ENCODE peak calls at places on chromosomes 7 and 10, in nine cellular contexts. One of them, this sample, is unnamed. For H3K9me3, the result is how much of the 10 kb centered on the place peaks cover.

GRCh38 chr7:75565129-75565528 is 73.0 kb downstream of the SPDYE5 start:
- DNase-seq in HCT116: no peak
- DNase-seq in stomach: peak
- DNase-seq in K562: no peak
- DNase-seq in transverse colon: no peak
- DNase-seq in endothelial cell of umbilical vein: peak
- DNase-seq in Panc1: peak
- DNase-seq in spleen: no peak
- DNase-seq in prostate gland: peak
- DNase-seq in this sample: peak

GRCh38 chr10:130421909-130422308 is 285.7 kb downstream of the GLRX3 start:
- DNase-seq in HCT116: no peak
- DNase-seq in stomach: no peak
- DNase-seq in K562: no peak
- DNase-seq in transverse colon: no peak
- DNase-seq in endothelial cell of umbilical vein: no peak
- DNase-seq in Panc1: no peak
- DNase-seq in spleen: no peak
- DNase-seq in prostate gland: no peak
- DNase-seq in this sample: no peak

GRCh38 chr7:41448104-41448503 is 254.8 kb downstream of the INHBA start:
- DNase-seq in HCT116: no peak
- DNase-seq in stomach: no peak
- DNase-seq in K562: no peak
- DNase-seq in transverse colon: no peak
- DNase-seq in endothelial cell of umbilical vein: no peak
- DNase-seq in Panc1: no peak
- DNase-seq in spleen: no peak
- DNase-seq in prostate gland: no peak
- DNase-seq in this sample: no peak

GRCh38 chr10:3783313-3783689 is 1.7 kb downstream of the KLF6 start:
- DNase-seq in HCT116: no peak
- DNase-seq in stomach: peak
- DNase-seq in K562: no peak
- DNase-seq in transverse colon: peak
- DNase-seq in endothelial cell of umbilical vein: no peak
- DNase-seq in Panc1: no peak
- DNase-seq in spleen: peak
- DNase-seq in prostate gland: peak
- DNase-seq in this sample: no peak

GRCh38 chr10:3623746-3624145 is 161.3 kb downstream of the KLF6 start:
- DNase-seq in HCT116: no peak
- DNase-seq in stomach: no peak
- DNase-seq in K562: no peak
- DNase-seq in transverse colon: no peak
- DNase-seq in endothelial cell of umbilical vein: no peak
- DNase-seq in Panc1: no peak
- DNase-seq in spleen: no peak
- DNase-seq in prostate gland: no peak
- DNase-seq in this sample: no peak

GRCh38 chr10:59805043-59805442 is 51.8 kb upstream of the MRLN start:
- DNase-seq in HCT116: no peak
- DNase-seq in stomach: peak
- DNase-seq in K562: peak
- DNase-seq in transverse colon: peak
- DNase-seq in endothelial cell of umbilical vein: no peak
- DNase-seq in Panc1: no peak
- DNase-seq in spleen: no peak
- DNase-seq in prostate gland: peak
- DNase-seq in this sample: no peak

GRCh38 chr7:5755704-5756131 is 25.7 kb downstream of the RNF216 start:
- DNase-seq in HCT116: no peak
- DNase-seq in stomach: no peak
- DNase-seq in K562: peak
- DNase-seq in transverse colon: no peak
- DNase-seq in endothelial cell of umbilical vein: peak
- DNase-seq in Panc1: no peak
- DNase-seq in spleen: no peak
- DNase-seq in prostate gland: no peak
- DNase-seq in this sample: no peak

GRCh38 chr7:2909471-2910039 is 65.4 kb upstream of the GNA12 start:
- DNase-seq in HCT116: no peak
- DNase-seq in stomach: no peak
- DNase-seq in K562: no peak
- DNase-seq in transverse colon: no peak
- DNase-seq in endothelial cell of umbilical vein: no peak
- DNase-seq in Panc1: no peak
- DNase-seq in spleen: no peak
- DNase-seq in prostate gland: no peak
- DNase-seq in this sample: no peak

GRCh38 chr7:22333680-22334141 is 23.2 kb downstream of the RAPGEF5 start:
- DNase-seq in HCT116: no peak
- DNase-seq in stomach: no peak
- DNase-seq in K562: no peak
- DNase-seq in transverse colon: peak
- DNase-seq in endothelial cell of umbilical vein: no peak
- DNase-seq in Panc1: no peak
- DNase-seq in spleen: no peak
- DNase-seq in prostate gland: no peak
- DNase-seq in this sample: no peak

GRCh38 chr10:50393784-50394183 is 142.5 kb upstream of the ASAH2 start:
- DNase-seq in HCT116: no peak
- DNase-seq in stomach: no peak
- DNase-seq in K562: no peak
- DNase-seq in transverse colon: no peak
- DNase-seq in endothelial cell of umbilical vein: peak
- DNase-seq in Panc1: no peak
- DNase-seq in spleen: no peak
- DNase-seq in prostate gland: no peak
- DNase-seq in this sample: no peak

GRCh38 chr7:92904292-92905131 is 68.1 kb upstream of the CDK6 start:
- DNase-seq in HCT116: peak
- DNase-seq in stomach: peak
- DNase-seq in K562: peak
- DNase-seq in transverse colon: no peak
- DNase-seq in endothelial cell of umbilical vein: peak
- DNase-seq in Panc1: peak
- DNase-seq in spleen: peak
- DNase-seq in prostate gland: no peak
- DNase-seq in this sample: no peak

GRCh38 chr10:4177826-4178225 is 392.8 kb upstream of the KLF6 start:
- DNase-seq in HCT116: no peak
- DNase-seq in stomach: no peak
- DNase-seq in K562: no peak
- DNase-seq in transverse colon: no peak
- DNase-seq in endothelial cell of umbilical vein: no peak
- DNase-seq in Panc1: no peak
- DNase-seq in spleen: no peak
- DNase-seq in prostate gland: no peak
- DNase-seq in this sample: no peak

GRCh38 chr7:37449621-37450020 is 957 bp upstream of the ELMO1 start:
- DNase-seq in HCT116: no peak
- DNase-seq in stomach: no peak
- DNase-seq in K562: no peak
- DNase-seq in transverse colon: no peak
- DNase-seq in endothelial cell of umbilical vein: no peak
- DNase-seq in Panc1: no peak
- DNase-seq in spleen: no peak
- DNase-seq in prostate gland: no peak
- DNase-seq in this sample: no peak

GRCh38 chr7:159108491-159108890 is 36.2 kb downstream of the VIPR2 start:
- DNase-seq in HCT116: no peak
- DNase-seq in stomach: no peak
- DNase-seq in K562: no peak
- DNase-seq in transverse colon: no peak
- DNase-seq in endothelial cell of umbilical vein: no peak
- DNase-seq in Panc1: no peak
- DNase-seq in spleen: peak
- DNase-seq in prostate gland: no peak
- DNase-seq in this sample: peak

GRCh38 chr7:30859940-30860623 is 51.6 kb upstream of the AQP1 start:
- DNase-seq in HCT116: no peak
- DNase-seq in stomach: no peak
- DNase-seq in K562: no peak
- DNase-seq in transverse colon: no peak
- DNase-seq in endothelial cell of umbilical vein: no peak
- DNase-seq in Panc1: no peak
- DNase-seq in spleen: no peak
- DNase-seq in prostate gland: no peak
- DNase-seq in this sample: no peak

GRCh38 chr10:30052062-30052461 is 7.3 kb downstream of the JCAD start:
- DNase-seq in HCT116: no peak
- DNase-seq in stomach: no peak
- DNase-seq in K562: no peak
- DNase-seq in transverse colon: no peak
- DNase-seq in endothelial cell of umbilical vein: no peak
- DNase-seq in Panc1: no peak
- DNase-seq in spleen: no peak
- DNase-seq in prostate gland: no peak
- DNase-seq in this sample: no peak

GRCh38 chr7:1755783-1756626 is 85.9 kb downstream of the ELFN1 start:
- DNase-seq in HCT116: no peak
- DNase-seq in stomach: no peak
- DNase-seq in K562: no peak
- DNase-seq in transverse colon: no peak
- DNase-seq in endothelial cell of umbilical vein: no peak
- DNase-seq in Panc1: no peak
- DNase-seq in spleen: peak
- DNase-seq in prostate gland: no peak
- DNase-seq in this sample: no peak

DNA sequence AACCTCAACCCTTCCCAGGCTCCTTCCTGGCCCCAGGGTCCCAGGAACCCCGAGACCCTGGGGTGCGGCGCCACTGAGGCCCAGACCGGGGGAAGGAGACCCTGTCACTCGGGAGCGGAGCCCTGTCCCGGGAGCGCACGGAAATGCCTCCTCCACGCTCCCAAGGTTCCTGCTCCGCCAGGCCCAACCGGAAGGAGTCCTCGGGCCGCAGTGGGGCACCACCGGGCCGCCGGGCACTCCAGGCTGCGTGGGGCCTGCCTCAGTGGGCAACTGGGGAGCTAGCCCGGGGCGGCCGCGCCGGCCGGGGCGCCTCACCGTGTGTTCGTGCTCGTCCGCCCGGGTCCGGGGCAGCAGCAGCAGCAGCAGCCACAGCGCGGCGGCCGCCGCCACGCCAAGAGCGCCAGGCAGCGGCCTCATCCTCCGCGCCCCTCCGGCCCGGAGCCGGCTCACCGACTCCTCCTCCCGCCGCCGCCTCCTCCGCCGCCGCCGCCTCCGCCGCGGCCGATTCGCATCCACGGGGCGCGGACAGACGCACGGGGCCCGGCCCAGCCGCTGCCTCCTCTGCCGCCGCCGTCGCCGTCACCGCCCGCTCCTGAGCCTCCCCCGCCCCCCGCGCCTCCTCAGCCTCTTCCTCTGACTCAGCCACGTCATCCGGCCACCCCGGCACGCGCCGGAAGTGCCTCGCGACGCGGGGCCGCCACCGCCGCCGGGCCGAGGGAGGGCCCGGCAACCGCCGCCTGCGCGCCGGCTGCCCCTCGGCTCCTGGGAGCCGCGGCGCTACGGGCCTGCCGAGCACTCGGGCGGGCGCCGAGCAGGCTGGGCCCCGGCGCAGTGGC is at the start of gene TM9SF3:
- DNase-seq in HCT116: peak
- DNase-seq in stomach: peak
- DNase-seq in K562: peak
- DNase-seq in transverse colon: peak
- DNase-seq in endothelial cell of umbilical vein: peak
- DNase-seq in Panc1: no peak
- DNase-seq in spleen: peak
- DNase-seq in prostate gland: peak
- DNase-seq in this sample: peak
- TF ChIP-seq POLR2AphosphoS5 in HCT116: peak
- TF ChIP-seq POLR2AphosphoS5 in stomach: peak
- TF ChIP-seq POLR2AphosphoS5 in K562: peak
- TF ChIP-seq POLR2AphosphoS5 in transverse colon: peak
- TF ChIP-seq POLR2AphosphoS5 in endothelial cell of umbilical vein: peak
- TF ChIP-seq POLR2AphosphoS5 in Panc1: peak
- TF ChIP-seq POLR2AphosphoS5 in spleen: peak
- TF ChIP-seq POLR2AphosphoS5 in prostate gland: peak
- TF ChIP-seq POLR2AphosphoS5 in this sample: peak

DNA sequence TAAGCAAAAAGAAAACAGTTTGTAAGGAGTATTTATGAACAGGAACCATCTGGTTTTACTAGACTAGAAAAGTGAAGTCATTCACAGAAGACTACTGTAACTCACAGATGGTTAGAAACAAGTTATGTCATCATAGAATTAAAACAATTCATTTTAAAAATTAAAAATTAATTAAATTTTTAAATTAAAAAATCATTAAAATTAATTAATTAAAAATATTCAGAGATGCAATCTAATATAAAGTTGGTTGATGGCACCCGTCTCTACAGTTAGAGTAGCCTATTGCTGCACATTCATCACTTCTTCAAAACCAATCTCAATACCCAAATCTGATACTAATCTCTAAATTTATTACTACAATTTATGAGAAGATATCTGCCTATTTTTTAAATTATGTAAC is 454.8 kb upstream of the NUPR2 start:
- DNase-seq in HCT116: no peak
- DNase-seq in stomach: no peak
- DNase-seq in K562: no peak
- DNase-seq in transverse colon: no peak
- DNase-seq in endothelial cell of umbilical vein: no peak
- DNase-seq in Panc1: no peak
- DNase-seq in spleen: no peak
- DNase-seq in prostate gland: no peak
- DNase-seq in this sample: no peak
- H3K9me3 ChIP-seq in HCT116: under half
- H3K9me3 ChIP-seq in stomach: half or more
- H3K9me3 ChIP-seq in K562: under half
- H3K9me3 ChIP-seq in transverse colon: under half
- H3K9me3 ChIP-seq in endothelial cell of umbilical vein: under half
- H3K9me3 ChIP-seq in Panc1: under half
- H3K9me3 ChIP-seq in spleen: under half
- H3K9me3 ChIP-seq in prostate gland: under half
- H3K9me3 ChIP-seq in this sample: under half

GRCh38 chr10:131739201-131739600 is 161.6 kb upstream of the PPP2R2D start:
- DNase-seq in HCT116: no peak
- DNase-seq in stomach: peak
- DNase-seq in K562: no peak
- DNase-seq in transverse colon: no peak
- DNase-seq in endothelial cell of umbilical vein: no peak
- DNase-seq in Panc1: no peak
- DNase-seq in spleen: no peak
- DNase-seq in prostate gland: no peak
- DNase-seq in this sample: no peak
- TF ChIP-seq POLR2AphosphoS5 in HCT116: no peak
- TF ChIP-seq POLR2AphosphoS5 in stomach: no peak
- TF ChIP-seq POLR2AphosphoS5 in K562: no peak
- TF ChIP-seq POLR2AphosphoS5 in transverse colon: no peak
- TF ChIP-seq POLR2AphosphoS5 in endothelial cell of umbilical vein: no peak
- TF ChIP-seq POLR2AphosphoS5 in Panc1: no peak
- TF ChIP-seq POLR2AphosphoS5 in spleen: no peak
- TF ChIP-seq POLR2AphosphoS5 in prostate gland: no peak
- TF ChIP-seq POLR2AphosphoS5 in this sample: no peak

DNA sequence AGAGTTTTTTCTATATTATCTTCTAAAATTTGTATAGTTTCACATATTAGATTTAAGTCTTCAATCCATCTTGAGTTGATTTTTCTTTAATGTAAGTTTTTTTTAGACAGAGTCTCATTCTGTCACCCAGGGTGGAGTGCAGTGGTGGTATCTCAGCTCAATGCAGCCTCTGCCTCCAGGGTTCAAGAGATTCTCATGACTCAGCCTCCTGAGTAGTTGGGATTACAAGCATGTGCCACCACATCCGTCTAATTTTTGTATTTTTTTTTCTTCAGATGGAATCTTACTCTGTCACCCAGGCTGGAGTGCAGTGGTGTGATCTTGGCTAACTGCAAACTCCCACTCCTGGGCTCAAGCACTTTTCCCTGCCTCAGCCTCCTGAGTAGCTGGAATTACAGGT is 143.4 kb upstream of the ZNF92 start:
- DNase-seq in HCT116: no peak
- DNase-seq in stomach: no peak
- DNase-seq in K562: no peak
- DNase-seq in transverse colon: no peak
- DNase-seq in endothelial cell of umbilical vein: no peak
- DNase-seq in Panc1: no peak
- DNase-seq in spleen: no peak
- DNase-seq in prostate gland: no peak
- DNase-seq in this sample: no peak
- H3K9me3 ChIP-seq in HCT116: under half
- H3K9me3 ChIP-seq in stomach: under half
- H3K9me3 ChIP-seq in K562: under half
- H3K9me3 ChIP-seq in transverse colon: under half
- H3K9me3 ChIP-seq in endothelial cell of umbilical vein: under half
- H3K9me3 ChIP-seq in Panc1: under half
- H3K9me3 ChIP-seq in spleen: under half
- H3K9me3 ChIP-seq in prostate gland: under half
- H3K9me3 ChIP-seq in this sample: under half

This sample was measured in breast epithelium.